ENCODE peak calls at places on chromosome X, in seven cellular contexts. One of them, this sample, is unnamed.

GRCh38 chrX:118807151-118808017 is 16.2 kb upstream of the ZCCHC12 start:
- DNase-seq in bronchial epithelial cell: peak; percentile 42
- DNase-seq in T-helper 1 cell: no peak
- DNase-seq in GM10248: peak; percentile 43
- DNase-seq in activated CD4-positive, alpha-beta T cell treated with anti-CD3 and anti-CD28 coated beads, Interleukin-2, amount 50 U/mL, for 48 hours: peak; percentile 24
- DNase-seq in HEK293T: peak; percentile 78
- DNase-seq in stimulated activated naive CD8-positive, alpha-beta T cell treated with anti-CD3 and anti-CD28 coated beads, Interleukin-15, amount 100 ng/mL, for 72 hours: peak; percentile 37
- DNase-seq in this sample: peak; percentile 32

GRCh38 chrX:129798456-129798855 is 18.7 kb downstream of the SASH3 start:
- DNase-seq in GM10248: no peak
- DNase-seq in bronchial epithelial cell: no peak
- DNase-seq in stimulated activated naive CD8-positive, alpha-beta T cell treated with anti-CD3 and anti-CD28 coated beads, Interleukin-15, amount 100 ng/mL, for 72 hours: no peak
- DNase-seq in activated CD4-positive, alpha-beta T cell treated with anti-CD3 and anti-CD28 coated beads, Interleukin-2, amount 50 U/mL, for 48 hours: no peak
- DNase-seq in T-helper 1 cell: no peak
- DNase-seq in HEK293T: no peak
- DNase-seq in this sample: no peak

GRCh38 chrX:20355187-20355586 is 88.5 kb upstream of the RPS6KA3 start:
- DNase-seq in activated CD4-positive, alpha-beta T cell treated with anti-CD3 and anti-CD28 coated beads, Interleukin-2, amount 50 U/mL, for 48 hours: no peak
- DNase-seq in HEK293T: no peak
- DNase-seq in GM10248: no peak
- DNase-seq in T-helper 1 cell: no peak
- DNase-seq in bronchial epithelial cell: no peak
- DNase-seq in stimulated activated naive CD8-positive, alpha-beta T cell treated with anti-CD3 and anti-CD28 coated beads, Interleukin-15, amount 100 ng/mL, for 72 hours: no peak
- DNase-seq in this sample: no peak

GRCh38 chrX:130443883-130444282 is 42.1 kb downstream of the RBMX2 start:
- DNase-seq in T-helper 1 cell: no peak
- DNase-seq in HEK293T: no peak
- DNase-seq in activated CD4-positive, alpha-beta T cell treated with anti-CD3 and anti-CD28 coated beads, Interleukin-2, amount 50 U/mL, for 48 hours: no peak
- DNase-seq in bronchial epithelial cell: peak; percentile 0
- DNase-seq in stimulated activated naive CD8-positive, alpha-beta T cell treated with anti-CD3 and anti-CD28 coated beads, Interleukin-15, amount 100 ng/mL, for 72 hours: no peak
- DNase-seq in GM10248: no peak
- DNase-seq in this sample: peak; percentile 13

GRCh38 chrX:21493226-21493850 is 119.1 kb downstream of the CNKSR2 start:
- DNase-seq in HEK293T: no peak
- DNase-seq in bronchial epithelial cell: no peak
- DNase-seq in activated CD4-positive, alpha-beta T cell treated with anti-CD3 and anti-CD28 coated beads, Interleukin-2, amount 50 U/mL, for 48 hours: no peak
- DNase-seq in stimulated activated naive CD8-positive, alpha-beta T cell treated with anti-CD3 and anti-CD28 coated beads, Interleukin-15, amount 100 ng/mL, for 72 hours: no peak
- DNase-seq in T-helper 1 cell: no peak
- DNase-seq in GM10248: no peak
- DNase-seq in this sample: no peak

GRCh38 chrX:769796-770195 is 139.2 kb downstream of the SHOX start:
- DNase-seq in activated CD4-positive, alpha-beta T cell treated with anti-CD3 and anti-CD28 coated beads, Interleukin-2, amount 50 U/mL, for 48 hours: no peak
- DNase-seq in HEK293T: no peak
- DNase-seq in T-helper 1 cell: no peak
- DNase-seq in GM10248: no peak
- DNase-seq in stimulated activated naive CD8-positive, alpha-beta T cell treated with anti-CD3 and anti-CD28 coated beads, Interleukin-15, amount 100 ng/mL, for 72 hours: no peak
- DNase-seq in bronchial epithelial cell: no peak
- DNase-seq in this sample: no peak

GRCh38 chrX:139766545-139766983 is 58.6 kb upstream of the MCF2 start:
- DNase-seq in bronchial epithelial cell: no peak
- DNase-seq in T-helper 1 cell: peak; percentile 3
- DNase-seq in stimulated activated naive CD8-positive, alpha-beta T cell treated with anti-CD3 and anti-CD28 coated beads, Interleukin-15, amount 100 ng/mL, for 72 hours: peak; percentile 37
- DNase-seq in GM10248: no peak
- DNase-seq in activated CD4-positive, alpha-beta T cell treated with anti-CD3 and anti-CD28 coated beads, Interleukin-2, amount 50 U/mL, for 48 hours: no peak
- DNase-seq in HEK293T: no peak
- DNase-seq in this sample: no peak

GRCh38 chrX:117458243-117458968 is 658.2 kb downstream of the KLHL13 start:
- DNase-seq in GM10248: no peak
- DNase-seq in HEK293T: no peak
- DNase-seq in bronchial epithelial cell: no peak
- DNase-seq in activated CD4-positive, alpha-beta T cell treated with anti-CD3 and anti-CD28 coated beads, Interleukin-2, amount 50 U/mL, for 48 hours: no peak
- DNase-seq in stimulated activated naive CD8-positive, alpha-beta T cell treated with anti-CD3 and anti-CD28 coated beads, Interleukin-15, amount 100 ng/mL, for 72 hours: no peak
- DNase-seq in T-helper 1 cell: no peak
- DNase-seq in this sample: no peak

GRCh38 chrX:132614297-132614696 is 125.5 kb upstream of the MBNL3 start:
- DNase-seq in GM10248: no peak
- DNase-seq in T-helper 1 cell: no peak
- DNase-seq in activated CD4-positive, alpha-beta T cell treated with anti-CD3 and anti-CD28 coated beads, Interleukin-2, amount 50 U/mL, for 48 hours: no peak
- DNase-seq in HEK293T: peak; percentile 22
- DNase-seq in bronchial epithelial cell: peak; percentile 1
- DNase-seq in stimulated activated naive CD8-positive, alpha-beta T cell treated with anti-CD3 and anti-CD28 coated beads, Interleukin-15, amount 100 ng/mL, for 72 hours: no peak
- DNase-seq in this sample: no peak

GRCh38 chrX:78595901-78596502 is 63.1 kb downstream of the RTL3 start:
- DNase-seq in GM10248: no peak
- DNase-seq in bronchial epithelial cell: no peak
- DNase-seq in T-helper 1 cell: no peak
- DNase-seq in stimulated activated naive CD8-positive, alpha-beta T cell treated with anti-CD3 and anti-CD28 coated beads, Interleukin-15, amount 100 ng/mL, for 72 hours: no peak
- DNase-seq in HEK293T: no peak
- DNase-seq in activated CD4-positive, alpha-beta T cell treated with anti-CD3 and anti-CD28 coated beads, Interleukin-2, amount 50 U/mL, for 48 hours: no peak
- DNase-seq in this sample: no peak

GRCh38 chrX:65752294-65752693 is 84.8 kb downstream of the MSN start:
- DNase-seq in stimulated activated naive CD8-positive, alpha-beta T cell treated with anti-CD3 and anti-CD28 coated beads, Interleukin-15, amount 100 ng/mL, for 72 hours: no peak
- DNase-seq in GM10248: no peak
- DNase-seq in T-helper 1 cell: no peak
- DNase-seq in HEK293T: no peak
- DNase-seq in activated CD4-positive, alpha-beta T cell treated with anti-CD3 and anti-CD28 coated beads, Interleukin-2, amount 50 U/mL, for 48 hours: no peak
- DNase-seq in bronchial epithelial cell: no peak
- DNase-seq in this sample: no peak

GRCh38 chrX:105636667-105637066 is 185.7 kb upstream of the NRK start:
- DNase-seq in bronchial epithelial cell: no peak
- DNase-seq in stimulated activated naive CD8-positive, alpha-beta T cell treated with anti-CD3 and anti-CD28 coated beads, Interleukin-15, amount 100 ng/mL, for 72 hours: no peak
- DNase-seq in GM10248: no peak
- DNase-seq in HEK293T: no peak
- DNase-seq in activated CD4-positive, alpha-beta T cell treated with anti-CD3 and anti-CD28 coated beads, Interleukin-2, amount 50 U/mL, for 48 hours: no peak
- DNase-seq in T-helper 1 cell: no peak
- DNase-seq in this sample: no peak

GRCh38 chrX:103017542-103017941 is 46.4 kb downstream of the BEX1 start:
- DNase-seq in HEK293T: no peak
- DNase-seq in T-helper 1 cell: no peak
- DNase-seq in stimulated activated naive CD8-positive, alpha-beta T cell treated with anti-CD3 and anti-CD28 coated beads, Interleukin-15, amount 100 ng/mL, for 72 hours: no peak
- DNase-seq in GM10248: no peak
- DNase-seq in activated CD4-positive, alpha-beta T cell treated with anti-CD3 and anti-CD28 coated beads, Interleukin-2, amount 50 U/mL, for 48 hours: no peak
- DNase-seq in bronchial epithelial cell: no peak
- DNase-seq in this sample: no peak

GRCh38 chrX:66022742-66023725 is 16.8 kb downstream of the VSIG4 start:
- DNase-seq in GM10248: no peak
- DNase-seq in stimulated activated naive CD8-positive, alpha-beta T cell treated with anti-CD3 and anti-CD28 coated beads, Interleukin-15, amount 100 ng/mL, for 72 hours: no peak
- DNase-seq in bronchial epithelial cell: no peak
- DNase-seq in HEK293T: no peak
- DNase-seq in T-helper 1 cell: no peak
- DNase-seq in activated CD4-positive, alpha-beta T cell treated with anti-CD3 and anti-CD28 coated beads, Interleukin-2, amount 50 U/mL, for 48 hours: no peak
- DNase-seq in this sample: no peak

GRCh38 chrX:23756165-23756564 is 13.1 kb upstream of the ACOT9 start:
- DNase-seq in HEK293T: peak; percentile 64
- DNase-seq in activated CD4-positive, alpha-beta T cell treated with anti-CD3 and anti-CD28 coated beads, Interleukin-2, amount 50 U/mL, for 48 hours: peak; percentile 60
- DNase-seq in stimulated activated naive CD8-positive, alpha-beta T cell treated with anti-CD3 and anti-CD28 coated beads, Interleukin-15, amount 100 ng/mL, for 72 hours: peak; percentile 60
- DNase-seq in bronchial epithelial cell: peak; percentile 30
- DNase-seq in T-helper 1 cell: peak; percentile 49
- DNase-seq in GM10248: peak; percentile 65
- DNase-seq in this sample: peak; percentile 33

GRCh38 chrX:108199691-108200090 is 108.1 kb downstream of the ATG4A start:
- DNase-seq in GM10248: peak; percentile 11
- DNase-seq in stimulated activated naive CD8-positive, alpha-beta T cell treated with anti-CD3 and anti-CD28 coated beads, Interleukin-15, amount 100 ng/mL, for 72 hours: no peak
- DNase-seq in activated CD4-positive, alpha-beta T cell treated with anti-CD3 and anti-CD28 coated beads, Interleukin-2, amount 50 U/mL, for 48 hours: peak; percentile 3
- DNase-seq in bronchial epithelial cell: peak; percentile 25
- DNase-seq in HEK293T: peak; percentile 68
- DNase-seq in T-helper 1 cell: no peak
- DNase-seq in this sample: peak; percentile 59

GRCh38 chrX:7068939-7069367 is 78.6 kb upstream of the STS start:
- DNase-seq in stimulated activated naive CD8-positive, alpha-beta T cell treated with anti-CD3 and anti-CD28 coated beads, Interleukin-15, amount 100 ng/mL, for 72 hours: no peak
- DNase-seq in HEK293T: no peak
- DNase-seq in bronchial epithelial cell: no peak
- DNase-seq in activated CD4-positive, alpha-beta T cell treated with anti-CD3 and anti-CD28 coated beads, Interleukin-2, amount 50 U/mL, for 48 hours: peak; percentile 14
- DNase-seq in GM10248: no peak
- DNase-seq in T-helper 1 cell: no peak
- DNase-seq in this sample: no peak

GRCh38 chrX:6849711-6850415 is 297.6 kb upstream of the STS start:
- DNase-seq in bronchial epithelial cell: peak; percentile 26
- DNase-seq in HEK293T: no peak
- DNase-seq in activated CD4-positive, alpha-beta T cell treated with anti-CD3 and anti-CD28 coated beads, Interleukin-2, amount 50 U/mL, for 48 hours: no peak
- DNase-seq in GM10248: no peak
- DNase-seq in T-helper 1 cell: no peak
- DNase-seq in stimulated activated naive CD8-positive, alpha-beta T cell treated with anti-CD3 and anti-CD28 coated beads, Interleukin-15, amount 100 ng/mL, for 72 hours: no peak
- DNase-seq in this sample: no peak

GRCh38 chrX:46165411-46165810 is 379.8 kb downstream of the ZNF674 start:
- DNase-seq in GM10248: no peak
- DNase-seq in HEK293T: no peak
- DNase-seq in T-helper 1 cell: no peak
- DNase-seq in stimulated activated naive CD8-positive, alpha-beta T cell treated with anti-CD3 and anti-CD28 coated beads, Interleukin-15, amount 100 ng/mL, for 72 hours: no peak
- DNase-seq in bronchial epithelial cell: peak; percentile 81
- DNase-seq in activated CD4-positive, alpha-beta T cell treated with anti-CD3 and anti-CD28 coated beads, Interleukin-2, amount 50 U/mL, for 48 hours: no peak
- DNase-seq in this sample: peak; percentile 87

GRCh38 chrX:152876931-152877840 is 20.7 kb upstream of the ZNF185 start:
- DNase-seq in bronchial epithelial cell: peak; percentile 67
- DNase-seq in activated CD4-positive, alpha-beta T cell treated with anti-CD3 and anti-CD28 coated beads, Interleukin-2, amount 50 U/mL, for 48 hours: no peak
- DNase-seq in T-helper 1 cell: no peak
- DNase-seq in stimulated activated naive CD8-positive, alpha-beta T cell treated with anti-CD3 and anti-CD28 coated beads, Interleukin-15, amount 100 ng/mL, for 72 hours: no peak
- DNase-seq in GM10248: no peak
- DNase-seq in HEK293T: no peak
- DNase-seq in this sample: no peak

GRCh38 chrX:85359051-85359450 is 20.4 kb downstream of the POF1B start:
- DNase-seq in stimulated activated naive CD8-positive, alpha-beta T cell treated with anti-CD3 and anti-CD28 coated beads, Interleukin-15, amount 100 ng/mL, for 72 hours: no peak
- DNase-seq in activated CD4-positive, alpha-beta T cell treated with anti-CD3 and anti-CD28 coated beads, Interleukin-2, amount 50 U/mL, for 48 hours: no peak
- DNase-seq in GM10248: no peak
- DNase-seq in bronchial epithelial cell: no peak
- DNase-seq in HEK293T: no peak
- DNase-seq in T-helper 1 cell: no peak
- DNase-seq in this sample: no peak

GRCh38 chrX:110402855-110403230 is 44.2 kb downstream of the RTL9 start:
- DNase-seq in activated CD4-positive, alpha-beta T cell treated with anti-CD3 and anti-CD28 coated beads, Interleukin-2, amount 50 U/mL, for 48 hours: no peak
- DNase-seq in GM10248: no peak
- DNase-seq in HEK293T: no peak
- DNase-seq in bronchial epithelial cell: peak; percentile 70
- DNase-seq in stimulated activated naive CD8-positive, alpha-beta T cell treated with anti-CD3 and anti-CD28 coated beads, Interleukin-15, amount 100 ng/mL, for 72 hours: no peak
- DNase-seq in T-helper 1 cell: no peak
- DNase-seq in this sample: no peak

GRCh38 chrX:26262121-26262523 is 46.2 kb downstream of the MAGEB5 start:
- DNase-seq in GM10248: no peak
- DNase-seq in bronchial epithelial cell: peak; percentile 56
- DNase-seq in stimulated activated naive CD8-positive, alpha-beta T cell treated with anti-CD3 and anti-CD28 coated beads, Interleukin-15, amount 100 ng/mL, for 72 hours: no peak
- DNase-seq in T-helper 1 cell: no peak
- DNase-seq in activated CD4-positive, alpha-beta T cell treated with anti-CD3 and anti-CD28 coated beads, Interleukin-2, amount 50 U/mL, for 48 hours: no peak
- DNase-seq in HEK293T: no peak
- DNase-seq in this sample: peak; percentile 80

GRCh38 chrX:115284877-115285276 is 4.6 kb upstream of the LUZP4 start:
- DNase-seq in activated CD4-positive, alpha-beta T cell treated with anti-CD3 and anti-CD28 coated beads, Interleukin-2, amount 50 U/mL, for 48 hours: no peak
- DNase-seq in stimulated activated naive CD8-positive, alpha-beta T cell treated with anti-CD3 and anti-CD28 coated beads, Interleukin-15, amount 100 ng/mL, for 72 hours: no peak
- DNase-seq in HEK293T: no peak
- DNase-seq in T-helper 1 cell: no peak
- DNase-seq in bronchial epithelial cell: no peak
- DNase-seq in GM10248: no peak
- DNase-seq in this sample: no peak

GRCh38 chrX:115047181-115047580 is 29.8 kb upstream of the IL13RA2 start:
- DNase-seq in activated CD4-positive, alpha-beta T cell treated with anti-CD3 and anti-CD28 coated beads, Interleukin-2, amount 50 U/mL, for 48 hours: no peak
- DNase-seq in GM10248: no peak
- DNase-seq in HEK293T: no peak
- DNase-seq in stimulated activated naive CD8-positive, alpha-beta T cell treated with anti-CD3 and anti-CD28 coated beads, Interleukin-15, amount 100 ng/mL, for 72 hours: no peak
- DNase-seq in T-helper 1 cell: no peak
- DNase-seq in bronchial epithelial cell: no peak
- DNase-seq in this sample: peak; percentile 89

GRCh38 chrX:34879361-34879760 is 63.2 kb upstream of the FAM47B start:
- DNase-seq in activated CD4-positive, alpha-beta T cell treated with anti-CD3 and anti-CD28 coated beads, Interleukin-2, amount 50 U/mL, for 48 hours: no peak
- DNase-seq in T-helper 1 cell: no peak
- DNase-seq in GM10248: no peak
- DNase-seq in HEK293T: no peak
- DNase-seq in bronchial epithelial cell: no peak
- DNase-seq in stimulated activated naive CD8-positive, alpha-beta T cell treated with anti-CD3 and anti-CD28 coated beads, Interleukin-15, amount 100 ng/mL, for 72 hours: no peak
- DNase-seq in this sample: no peak

GRCh38 chrX:43655961-43656494 is at the start of gene MAOA:
- DNase-seq in activated CD4-positive, alpha-beta T cell treated with anti-CD3 and anti-CD28 coated beads, Interleukin-2, amount 50 U/mL, for 48 hours: peak; percentile 36
- DNase-seq in stimulated activated naive CD8-positive, alpha-beta T cell treated with anti-CD3 and anti-CD28 coated beads, Interleukin-15, amount 100 ng/mL, for 72 hours: peak; percentile 13
- DNase-seq in HEK293T: no peak
- DNase-seq in GM10248: no peak
- DNase-seq in bronchial epithelial cell: peak; percentile 50
- DNase-seq in T-helper 1 cell: peak; percentile 18
- DNase-seq in this sample: peak; percentile 41

GRCh38 chrX:11566814-11567213 is 98.9 kb downstream of the ARHGAP6 start:
- DNase-seq in HEK293T: no peak
- DNase-seq in bronchial epithelial cell: no peak
- DNase-seq in activated CD4-positive, alpha-beta T cell treated with anti-CD3 and anti-CD28 coated beads, Interleukin-2, amount 50 U/mL, for 48 hours: no peak
- DNase-seq in stimulated activated naive CD8-positive, alpha-beta T cell treated with anti-CD3 and anti-CD28 coated beads, Interleukin-15, amount 100 ng/mL, for 72 hours: no peak
- DNase-seq in T-helper 1 cell: no peak
- DNase-seq in GM10248: no peak
- DNase-seq in this sample: no peak

This sample was measured in renal cortical epithelial cell.